ENCODE peak calls at places on chromosomes 7 and 10, in six cellular contexts. Y, A, P, W, L and R are unnamed samples.

GRCh38 chr7:151452680-151453325 is 12.9 kb upstream of the CRYGN start:
- DNase-seq in W (no peak), Y (no peak), A (no peak), P (no peak), L (no peak), R (no peak)

GRCh38 chr10:83542774-83543291 is 596.5 kb upstream of the GHITM start:
- DNase-seq in Y (no peak), L (no peak), A (no peak), P (no peak), W (no peak), R (peak; percentile 71)

GRCh38 chr10:127904311-127904710 is 2.6 kb upstream of the PTPRE start:
- DNase-seq in L (no peak), Y (no peak), P (no peak), W (no peak), A (no peak), R (no peak)

GRCh38 chr10:99685232-99686041 is 26.1 kb downstream of the ENTPD7 start:
- DNase-seq in P (no peak), A (no peak), L (no peak), W (no peak), Y (no peak), R (peak; percentile 21)

GRCh38 chr10:10515479-10516204 is 502.0 kb upstream of the CELF2 start:
- DNase-seq in P (no peak), L (no peak), W (no peak), Y (peak; percentile 17), A (no peak), R (no peak)

GRCh38 chr10:119251315-119251708 is 43.9 kb downstream of the GRK5 start:
- DNase-seq in W (no peak), P (peak; percentile 85), Y (peak; percentile 88), A (no peak), L (no peak), R (peak; percentile 100)

GRCh38 chr7:96182424-96183158 is 139.3 kb downstream of the SLC25A13 start:
- DNase-seq in A (no peak), Y (no peak), P (no peak), L (no peak), W (no peak), R (no peak)

GRCh38 chr10:36211856-36212255 is 569.8 kb upstream of the FZD8 start:
- DNase-seq in P (no peak), Y (no peak), W (no peak), A (no peak), L (no peak), R (no peak)

GRCh38 chr10:73867126-73867807 is 7.1 kb downstream of the CAMK2G start:
- DNase-seq in W (no peak), P (no peak), L (no peak), A (no peak), Y (no peak), R (no peak)

GRCh38 chr7:48718731-48719387 is 205.5 kb upstream of the CDC14C start:
- DNase-seq in L (no peak), P (no peak), W (no peak), Y (no peak), A (no peak), R (no peak)

GRCh38 chr7:121101621-121102020 is 113.1 kb downstream of the CPED1 start:
- DNase-seq in L (no peak), P (no peak), W (no peak), Y (no peak), A (no peak), R (no peak)

GRCh38 chr7:116495737-116496136 is 3.8 kb upstream of the CAV2 start:
- DNase-seq in Y (peak; percentile 46), L (no peak), A (no peak), P (peak; percentile 35), W (no peak), R (peak; percentile 72)

GRCh38 chr7:155979994-155980393 is 167.7 kb upstream of the SHH start:
- DNase-seq in P (no peak), A (no peak), L (no peak), W (no peak), Y (no peak), R (no peak)

GRCh38 chr7:140300263-140301131 is 97.8 kb downstream of the SLC37A3 start:
- DNase-seq in L (no peak), A (no peak), Y (no peak), P (no peak), W (no peak), R (no peak)

GRCh38 chr10:52351911-52352310 is 37.8 kb downstream of the DKK1 start:
- DNase-seq in Y (peak; percentile 40), P (peak; percentile 37), L (no peak), A (no peak), W (no peak), R (peak; percentile 75)

GRCh38 chr7:121366852-121367431 is 29.2 kb downstream of the FAM3C start:
- DNase-seq in W (peak; percentile 33), Y (peak; percentile 77), L (no peak), A (peak; percentile 20), P (peak; percentile 48), R (peak; percentile 42)

GRCh38 chr7:95867309-95867708 is 95.0 kb downstream of the DYNC1I1 start:
- DNase-seq in A (no peak), Y (no peak), P (no peak), L (no peak), W (no peak), R (no peak)

GRCh38 chr7:22426463-22427121 is 69.6 kb upstream of the RAPGEF5 start:
- DNase-seq in W (no peak), L (no peak), A (no peak), P (no peak), Y (no peak), R (no peak)

GRCh38 chr7:32941181-32941995 is 15.9 kb upstream of the FKBP9 start:
- DNase-seq in L (no peak), W (no peak), Y (no peak), P (no peak), A (no peak), R (no peak)

GRCh38 chr7:20219446-20220292 is 2.5 kb upstream of the MACC1 start:
- DNase-seq in W (peak; percentile 20), A (no peak), Y (peak; percentile 93), P (peak; percentile 99), L (no peak), R (peak; percentile 92)

GRCh38 chr10:58660577-58661255 is 148.0 kb downstream of the BICC1 start:
- DNase-seq in W (no peak), Y (peak; percentile 41), L (no peak), P (no peak), A (no peak), R (no peak)

GRCh38 chr10:98354491-98354890 is 60.5 kb downstream of the PYROXD2 start:
- DNase-seq in W (no peak), Y (no peak), A (no peak), P (no peak), L (no peak), R (no peak)

GRCh38 chr7:23261843-23262452 is 15.4 kb downstream of the GPNMB start:
- DNase-seq in P (peak; percentile 67), W (peak; percentile 73), L (peak; percentile 2), Y (peak; percentile 67), A (peak; percentile 39), R (peak; percentile 56)

GRCh38 chr7:43856996-43857395 is 12.3 kb downstream of the MRPS24 start:
- DNase-seq in W (no peak), P (peak; percentile 58), A (no peak), L (no peak), Y (no peak), R (peak; percentile 42)

GRCh38 chr10:78869508-78870439 is 199.0 kb upstream of the ZMIZ1 start:
- DNase-seq in A (no peak), P (no peak), Y (no peak), L (no peak), W (no peak), R (no peak)

GRCh38 chr7:23618241-23618640 is 21.1 kb downstream of the CCDC126 start:
- DNase-seq in Y (no peak), L (no peak), A (no peak), W (no peak), P (peak; percentile 47), R (no peak)

GRCh38 chr10:102604379-102604960 is 39.8 kb upstream of the TRIM8 start:
- DNase-seq in P (peak; percentile 92), W (no peak), Y (peak; percentile 86), A (no peak), L (no peak), R (peak; percentile 91)

GRCh38 chr7:931871-932650 is 22.4 kb downstream of the ADAP1 start:
- DNase-seq in P (no peak), Y (no peak), A (no peak), W (no peak), L (no peak), R (no peak)

GRCh38 chr7:80918909-80919721 is at the start of gene SEMA3C:
- DNase-seq in L (no peak), W (peak; percentile 32), Y (peak; percentile 96), A (no peak), P (peak; percentile 94), R (peak; percentile 96)